ENCODE peak calls at places on chromosome 15, in seven cellular contexts. K is HCT116, W is H1, J is GM12878, I is SK-N-MC, E is HepG2, Z is endothelial cell of umbilical vein. G is an unnamed sample.
A peak's percentile ranks its signal among the peaks of the same experiment; 100 is the strongest.

GRCh38 chr15:52082197-52083036 is 30.2 kb downstream of the BCL2L10 start:
- DNase-seq in E (no peak), I (no peak), Z (no peak), W (no peak), K (no peak), J (peak; percentile 86), G (no peak)

GRCh38 chr15:45645026-45645980 is 10.5 kb downstream of the SQOR start:
- DNase-seq in W (no peak), I (no peak), J (no peak), Z (peak; percentile 55), E (no peak), K (no peak), G (no peak)

GRCh38 chr15:25391971-25392733 is 46.7 kb downstream of the UBE3A start:
- DNase-seq in I (no peak), K (no peak), E (no peak), W (no peak), Z (no peak), J (no peak), G (no peak)

GRCh38 chr15:94258246-94258645 is 26.9 kb downstream of the MCTP2 start:
- DNase-seq in I (no peak), K (no peak), E (no peak), J (no peak), W (no peak), Z (no peak), G (no peak)

GRCh38 chr15:66129561-66129960 is 124.0 kb downstream of the MEGF11 start:
- DNase-seq in Z (no peak), K (no peak), W (no peak), I (no peak), J (no peak), E (no peak), G (no peak)

GRCh38 chr15:55917881-55918296 is 75.5 kb downstream of the NEDD4 start:
- DNase-seq in J (no peak), Z (peak; percentile 92), K (peak; percentile 35), W (no peak), I (no peak), E (peak; percentile 58), G (peak; percentile 53)

GRCh38 chr15:85589873-85590272 is 204.9 kb downstream of the KLHL25 start:
- DNase-seq in E (peak; percentile 82), I (no peak), W (no peak), K (no peak), Z (no peak), J (no peak), G (no peak)

GRCh38 chr15:68441045-68441743 is 9.2 kb upstream of the ITGA11 start:
- DNase-seq in I (no peak), Z (no peak), W (peak; percentile 24), K (no peak), J (no peak), E (no peak), G (no peak)

GRCh38 chr15:67822537-67823370 is 2.6 kb upstream of the SKOR1 start:
- DNase-seq in W (peak; percentile 79), E (no peak), J (no peak), I (no peak), Z (no peak), K (no peak), G (peak; percentile 73)

GRCh38 chr15:72319360-72319984 is 485 bp downstream of the CELF6 start:
- DNase-seq in J (no peak), I (no peak), K (no peak), W (peak; percentile 90), E (no peak), Z (peak; percentile 53), G (peak; percentile 88)

GRCh38 chr15:99440551-99441426 is 125.0 kb upstream of the MEF2A start:
- DNase-seq in Z (no peak), I (no peak), E (no peak), K (no peak), W (no peak), J (no peak), G (no peak)

GRCh38 chr15:23823508-23823907 is 136.4 kb upstream of the NDN start:
- DNase-seq in I (no peak), Z (no peak), E (peak; percentile 29), W (peak; percentile 76), K (no peak), J (no peak), G (peak; percentile 88)

GRCh38 chr15:33700695-33701303 is 267.5 kb upstream of the CHRM5 start:
- DNase-seq in J (peak; percentile 21), I (peak; percentile 35), Z (peak; percentile 85), E (peak; percentile 54), K (peak; percentile 67), W (peak; percentile 89), G (peak; percentile 88)

GRCh38 chr15:39918688-39919385 is 1.2 kb downstream of the GPR176 start:
- DNase-seq in W (no peak), Z (peak; percentile 79), J (no peak), E (no peak), I (no peak), K (no peak), G (no peak)

GRCh38 chr15:83658406-83658805 is 4.5 kb downstream of the ADAMTSL3 start:
- DNase-seq in Z (no peak), J (no peak), W (no peak), K (no peak), I (no peak), E (no peak), G (no peak)

GRCh38 chr15:77866186-77866585 is 211.3 kb downstream of the TBC1D2B start:
- DNase-seq in J (no peak), Z (no peak), E (no peak), K (no peak), I (no peak), W (no peak), G (no peak)

GRCh38 chr15:39025331-39025730 is 460.7 kb upstream of the RASGRP1 start:
- DNase-seq in K (no peak), J (no peak), E (no peak), W (no peak), Z (no peak), I (no peak), G (no peak)

GRCh38 chr15:85750807-85751730 is 43.7 kb downstream of the KLHL25 start:
- DNase-seq in E (no peak), I (no peak), W (peak; percentile 77), Z (no peak), J (no peak), K (no peak), G (peak; percentile 89)

GRCh38 chr15:36844453-36845094 is 255.8 kb downstream of the MEIS2 start:
- DNase-seq in K (no peak), I (no peak), W (no peak), E (peak; percentile 13), J (no peak), Z (peak; percentile 3), G (peak; percentile 15)

GRCh38 chr15:75620776-75621536 is 4.6 kb downstream of the SNUPN start:
- DNase-seq in E (no peak), I (no peak), Z (peak; percentile 92), J (no peak), K (no peak), W (no peak), G (no peak)

GRCh38 chr15:70856884-70857546 is 3.1 kb upstream of the LARP6 start:
- DNase-seq in J (no peak), Z (peak; percentile 99), K (peak; percentile 59), W (no peak), E (no peak), I (peak; percentile 20), G (no peak)

GRCh38 chr15:85702321-85703230 is 92.1 kb downstream of the KLHL25 start:
- DNase-seq in I (no peak), K (no peak), E (no peak), J (no peak), W (no peak), Z (peak; percentile 81), G (no peak)

GRCh38 chr15:57306305-57306943 is 69.9 kb upstream of the CGNL1 start:
- DNase-seq in J (no peak), K (peak; percentile 13), Z (peak; percentile 53), I (no peak), E (peak; percentile 38), W (peak; percentile 100), G (peak; percentile 96)

GRCh38 chr15:64461577-64462162 is 1.3 kb downstream of the ZNF609 start:
- DNase-seq in Z (peak; percentile 58), J (no peak), K (no peak), W (no peak), E (peak; percentile 6), I (no peak), G (peak; percentile 56)

GRCh38 chr15:55868707-55869106 is 124.7 kb downstream of the NEDD4 start:
- DNase-seq in E (peak; percentile 18), J (no peak), I (no peak), K (no peak), W (no peak), Z (no peak), G (no peak)

GRCh38 chr15:40328711-40329240 is 5.3 kb downstream of the INAFM2 start:
- DNase-seq in K (no peak), E (no peak), Z (peak; percentile 12), W (no peak), I (no peak), J (no peak), G (no peak)

GRCh38 chr15:40266828-40267304 is 16.0 kb downstream of the ANKRD63 start:
- DNase-seq in Z (peak; percentile 94), E (peak; percentile 21), W (no peak), K (peak; percentile 71), J (no peak), I (no peak), G (no peak)

GRCh38 chr15:58448906-58449305 is 17.1 kb downstream of the LIPC start:
- DNase-seq in W (no peak), K (no peak), J (no peak), Z (no peak), E (no peak), I (no peak), G (no peak)
- TF ChIP-seq EZH2 in W (no peak), K (no peak), J (no peak), Z (no peak), E (no peak), I (no peak), G (no peak)

GRCh38 chr15:78934063-78935023 is 10.5 kb downstream of the CTSH start:
- DNase-seq in K (no peak), I (no peak), E (no peak), J (no peak), W (no peak), Z (no peak), G (no peak)
- TF ChIP-seq POLR2AphosphoS5 in K (no peak), I (no peak), E (no peak), J (no peak), W (no peak), Z (no peak), G (no peak)

GRCh38 chr15:79431636-79432344 is at the start of gene MINAR1:
- DNase-seq in W (peak; percentile 61), E (peak; percentile 6), K (no peak), I (no peak), J (no peak), Z (peak; percentile 33), G (peak; percentile 72)
- TF ChIP-seq EZH2 in W (no peak), E (no peak), K (no peak), I (no peak), J (no peak), Z (no peak), G (no peak)

DNA sequence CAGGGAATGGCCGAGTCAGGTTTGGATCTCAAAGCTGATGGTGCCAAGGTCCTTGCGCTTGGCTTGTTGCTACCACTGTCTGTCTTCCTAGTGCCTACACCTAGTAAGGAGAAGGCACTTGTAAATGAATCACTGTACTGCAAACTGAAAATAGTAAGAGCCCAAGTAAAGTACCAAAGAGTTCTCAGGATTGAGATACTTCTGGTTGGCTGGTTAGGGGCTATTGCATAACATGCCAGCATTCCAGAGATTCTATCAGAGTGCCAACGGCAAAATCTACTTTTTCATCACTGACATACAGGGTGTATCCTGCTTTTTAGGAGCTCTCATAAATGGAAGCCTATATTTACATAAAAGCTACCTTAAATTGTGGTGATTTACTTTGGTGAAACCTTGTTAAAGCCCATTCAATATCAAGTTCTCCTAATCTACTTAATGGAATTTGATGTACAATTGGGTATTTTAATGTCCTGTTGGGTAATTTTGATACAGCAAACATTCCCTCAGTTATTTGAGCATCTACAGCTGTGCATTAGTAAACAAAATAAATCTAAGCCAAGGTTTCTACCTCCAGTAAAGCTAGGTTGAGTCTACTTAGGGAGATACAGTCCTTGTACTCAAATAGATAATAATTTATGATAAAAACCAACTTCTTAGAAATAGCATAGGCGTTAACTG is 30.7 kb upstream of the CHD2 start:
- DNase-seq in K (no peak), J (no peak), E (peak; percentile 25), W (no peak), Z (no peak), I (peak; percentile 76), G (no peak)
- TF ChIP-seq POLR2AphosphoS5 in K (no peak), J (no peak), E (no peak), W (no peak), Z (no peak), I (no peak), G (no peak)